ENCODE peak calls at places on chromosomes 7 and 10, in six cellular contexts. One of them, this sample, is unnamed.

GRCh38 chr10:31940839-31941653 is 12.4 kb upstream of the ARHGAP12 start:
- DNase-seq in uterus: no peak
- DNase-seq in mammary epithelial cell: peak
- DNase-seq in heart right ventricle: no peak
- DNase-seq in esophagus squamous epithelium: no peak
- DNase-seq in AG04450: peak
- DNase-seq in this sample: no peak

GRCh38 chr7:49488573-49488972 is 284.9 kb upstream of the VWC2 start:
- DNase-seq in mammary epithelial cell: no peak
- DNase-seq in AG04450: no peak
- DNase-seq in uterus: no peak
- DNase-seq in heart right ventricle: no peak
- DNase-seq in esophagus squamous epithelium: no peak
- DNase-seq in this sample: no peak

GRCh38 chr7:6269527-6269926 is 2.9 kb downstream of the CYTH3 start:
- DNase-seq in uterus: no peak
- DNase-seq in esophagus squamous epithelium: no peak
- DNase-seq in mammary epithelial cell: no peak
- DNase-seq in AG04450: no peak
- DNase-seq in heart right ventricle: no peak
- DNase-seq in this sample: no peak

GRCh38 chr7:55026867-55027490 is 8.2 kb downstream of the EGFR start:
- DNase-seq in mammary epithelial cell: peak
- DNase-seq in uterus: peak
- DNase-seq in AG04450: no peak
- DNase-seq in heart right ventricle: no peak
- DNase-seq in esophagus squamous epithelium: no peak
- DNase-seq in this sample: no peak

GRCh38 chr7:1809070-1809469 is 139.0 kb downstream of the ELFN1 start:
- DNase-seq in uterus: no peak
- DNase-seq in AG04450: no peak
- DNase-seq in heart right ventricle: no peak
- DNase-seq in mammary epithelial cell: no peak
- DNase-seq in esophagus squamous epithelium: no peak
- DNase-seq in this sample: no peak

GRCh38 chr10:33336606-33337334 is 2.3 kb upstream of the NRP1 start:
- DNase-seq in mammary epithelial cell: peak
- DNase-seq in esophagus squamous epithelium: no peak
- DNase-seq in heart right ventricle: peak
- DNase-seq in uterus: peak
- DNase-seq in AG04450: no peak
- DNase-seq in this sample: peak

GRCh38 chr10:66535418-66535817 is 390.4 kb upstream of the LRRTM3 start:
- DNase-seq in AG04450: no peak
- DNase-seq in uterus: no peak
- DNase-seq in heart right ventricle: no peak
- DNase-seq in esophagus squamous epithelium: no peak
- DNase-seq in mammary epithelial cell: no peak
- DNase-seq in this sample: no peak

GRCh38 chr10:87635498-87636312 is 24.0 kb upstream of the PAPSS2 start:
- DNase-seq in uterus: no peak
- DNase-seq in heart right ventricle: no peak
- DNase-seq in mammary epithelial cell: peak
- DNase-seq in esophagus squamous epithelium: no peak
- DNase-seq in AG04450: peak
- DNase-seq in this sample: no peak

GRCh38 chr10:73866621-73867020 is 7.7 kb downstream of the CAMK2G start:
- DNase-seq in uterus: no peak
- DNase-seq in mammary epithelial cell: no peak
- DNase-seq in AG04450: no peak
- DNase-seq in esophagus squamous epithelium: no peak
- DNase-seq in heart right ventricle: no peak
- DNase-seq in this sample: no peak

GRCh38 chr7:89623018-89623672 is 531.1 kb upstream of the STEAP1 start:
- DNase-seq in esophagus squamous epithelium: no peak
- DNase-seq in heart right ventricle: no peak
- DNase-seq in AG04450: no peak
- DNase-seq in mammary epithelial cell: peak
- DNase-seq in uterus: no peak
- DNase-seq in this sample: no peak

GRCh38 chr10:60954045-60954444 is 10.1 kb upstream of the RHOBTB1 start:
- DNase-seq in esophagus squamous epithelium: no peak
- DNase-seq in uterus: no peak
- DNase-seq in AG04450: no peak
- DNase-seq in mammary epithelial cell: no peak
- DNase-seq in heart right ventricle: no peak
- DNase-seq in this sample: no peak

GRCh38 chr10:29028486-29028885 is 260.4 kb upstream of the LYZL1 start:
- DNase-seq in AG04450: no peak
- DNase-seq in uterus: no peak
- DNase-seq in heart right ventricle: no peak
- DNase-seq in esophagus squamous epithelium: no peak
- DNase-seq in mammary epithelial cell: no peak
- DNase-seq in this sample: no peak

GRCh38 chr10:32376780-32377179 is 29.8 kb upstream of the EPC1 start:
- DNase-seq in uterus: no peak
- DNase-seq in mammary epithelial cell: no peak
- DNase-seq in esophagus squamous epithelium: no peak
- DNase-seq in AG04450: no peak
- DNase-seq in heart right ventricle: no peak
- DNase-seq in this sample: no peak

GRCh38 chr7:98474558-98474957 is 73.7 kb upstream of the BAIAP2L1 start:
- DNase-seq in heart right ventricle: no peak
- DNase-seq in esophagus squamous epithelium: no peak
- DNase-seq in uterus: no peak
- DNase-seq in AG04450: no peak
- DNase-seq in mammary epithelial cell: peak
- DNase-seq in this sample: no peak

GRCh38 chr10:128103229-128103714 is 23.0 kb downstream of the MKI67 start:
- DNase-seq in mammary epithelial cell: no peak
- DNase-seq in esophagus squamous epithelium: no peak
- DNase-seq in heart right ventricle: no peak
- DNase-seq in AG04450: no peak
- DNase-seq in uterus: no peak
- DNase-seq in this sample: no peak

GRCh38 chr10:94358480-94358879 is 4.3 kb downstream of the NOC3L start:
- DNase-seq in uterus: no peak
- DNase-seq in esophagus squamous epithelium: no peak
- DNase-seq in heart right ventricle: no peak
- DNase-seq in mammary epithelial cell: peak
- DNase-seq in AG04450: peak
- DNase-seq in this sample: no peak

GRCh38 chr10:6379015-6379776 is 176.5 kb downstream of the PFKFB3 start:
- DNase-seq in mammary epithelial cell: peak
- DNase-seq in uterus: no peak
- DNase-seq in heart right ventricle: no peak
- DNase-seq in AG04450: no peak
- DNase-seq in esophagus squamous epithelium: no peak
- DNase-seq in this sample: no peak

GRCh38 chr7:87152897-87153641 is 816 bp downstream of the DMTF1 start:
- DNase-seq in uterus: peak
- DNase-seq in AG04450: no peak
- DNase-seq in mammary epithelial cell: peak
- DNase-seq in heart right ventricle: peak
- DNase-seq in esophagus squamous epithelium: no peak
- DNase-seq in this sample: no peak

GRCh38 chr7:151866761-151867650 is 9.9 kb downstream of the PRKAG2 start:
- DNase-seq in mammary epithelial cell: no peak
- DNase-seq in uterus: no peak
- DNase-seq in esophagus squamous epithelium: no peak
- DNase-seq in heart right ventricle: no peak
- DNase-seq in AG04450: no peak
- DNase-seq in this sample: no peak

GRCh38 chr10:88960854-88961253 is 8.3 kb upstream of the ACTA2 start:
- DNase-seq in heart right ventricle: no peak
- DNase-seq in mammary epithelial cell: peak
- DNase-seq in esophagus squamous epithelium: no peak
- DNase-seq in uterus: no peak
- DNase-seq in AG04450: no peak
- DNase-seq in this sample: no peak

DNA sequence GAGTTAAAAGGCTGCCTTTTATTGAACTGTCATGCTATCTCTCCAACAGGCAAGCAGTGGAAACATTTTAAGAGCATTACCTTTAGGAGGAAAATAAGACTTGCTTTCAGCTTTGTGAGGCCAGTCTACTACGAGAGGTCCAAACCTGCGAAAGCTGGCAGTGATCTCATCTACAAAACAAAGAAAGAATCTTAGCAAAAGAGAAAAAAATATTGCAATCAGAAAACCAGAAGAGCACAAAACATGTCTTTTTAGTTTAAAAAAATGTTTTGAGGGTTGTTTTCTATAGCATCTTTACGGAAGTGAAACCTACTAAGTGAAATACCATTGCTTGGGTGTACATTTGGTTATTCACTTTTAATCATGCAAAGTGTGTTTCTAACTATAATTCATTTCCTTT is 147.9 kb downstream of the CPEB3 start:
- DNase-seq in AG04450: no peak
- DNase-seq in uterus: no peak
- DNase-seq in esophagus squamous epithelium: no peak
- DNase-seq in mammary epithelial cell: no peak
- DNase-seq in heart right ventricle: no peak
- DNase-seq in this sample: no peak
- H3K27ac ChIP-seq in AG04450: no peak
- H3K27ac ChIP-seq in uterus: no peak
- H3K27ac ChIP-seq in esophagus squamous epithelium: no peak
- H3K27ac ChIP-seq in mammary epithelial cell: no peak
- H3K27ac ChIP-seq in heart right ventricle: peak
- H3K27ac ChIP-seq in this sample: no peak

GRCh38 chr7:135509839-135510602 is at the start of gene CNOT4:
- DNase-seq in AG04450: peak
- DNase-seq in heart right ventricle: peak
- DNase-seq in esophagus squamous epithelium: peak
- DNase-seq in mammary epithelial cell: peak
- DNase-seq in uterus: peak
- DNase-seq in this sample: peak

GRCh38 chr7:135508853-135509588 is 881 bp downstream of the CNOT4 start:
- DNase-seq in uterus: no peak
- DNase-seq in AG04450: no peak
- DNase-seq in esophagus squamous epithelium: no peak
- DNase-seq in heart right ventricle: peak
- DNase-seq in mammary epithelial cell: peak
- DNase-seq in this sample: no peak

GRCh38 chr7:135512135-135512887 is 2.4 kb upstream of the CNOT4 start:
- DNase-seq in heart right ventricle: peak
- DNase-seq in AG04450: no peak
- DNase-seq in mammary epithelial cell: peak
- DNase-seq in uterus: no peak
- DNase-seq in esophagus squamous epithelium: no peak
- DNase-seq in this sample: no peak

GRCh38 chr7:135509589-135509838 is 388 bp downstream of the CNOT4 start:
- DNase-seq in heart right ventricle: no peak
- DNase-seq in AG04450: no peak
- DNase-seq in esophagus squamous epithelium: no peak
- DNase-seq in uterus: no peak
- DNase-seq in mammary epithelial cell: no peak
- DNase-seq in this sample: no peak

GRCh38 chr7:135510603-135511183 is 791 bp upstream of the CNOT4 start:
- DNase-seq in heart right ventricle: no peak
- DNase-seq in mammary epithelial cell: no peak
- DNase-seq in esophagus squamous epithelium: no peak
- DNase-seq in uterus: no peak
- DNase-seq in AG04450: no peak
- DNase-seq in this sample: no peak
- H3K27ac ChIP-seq in heart right ventricle: peak
- H3K27ac ChIP-seq in mammary epithelial cell: peak
- H3K27ac ChIP-seq in esophagus squamous epithelium: peak
- H3K27ac ChIP-seq in uterus: peak
- H3K27ac ChIP-seq in AG04450: no peak
- H3K27ac ChIP-seq in this sample: no peak

GRCh38 chr7:28371846-28372245 is 40.5 kb upstream of the CREB5 start:
- DNase-seq in mammary epithelial cell: no peak
- DNase-seq in uterus: no peak
- DNase-seq in esophagus squamous epithelium: no peak
- DNase-seq in AG04450: no peak
- DNase-seq in heart right ventricle: no peak
- DNase-seq in this sample: no peak

GRCh38 chr7:28364082-28364481 is 48.2 kb upstream of the CREB5 start:
- DNase-seq in esophagus squamous epithelium: no peak
- DNase-seq in heart right ventricle: no peak
- DNase-seq in uterus: no peak
- DNase-seq in mammary epithelial cell: no peak
- DNase-seq in AG04450: no peak
- DNase-seq in this sample: no peak

DNA sequence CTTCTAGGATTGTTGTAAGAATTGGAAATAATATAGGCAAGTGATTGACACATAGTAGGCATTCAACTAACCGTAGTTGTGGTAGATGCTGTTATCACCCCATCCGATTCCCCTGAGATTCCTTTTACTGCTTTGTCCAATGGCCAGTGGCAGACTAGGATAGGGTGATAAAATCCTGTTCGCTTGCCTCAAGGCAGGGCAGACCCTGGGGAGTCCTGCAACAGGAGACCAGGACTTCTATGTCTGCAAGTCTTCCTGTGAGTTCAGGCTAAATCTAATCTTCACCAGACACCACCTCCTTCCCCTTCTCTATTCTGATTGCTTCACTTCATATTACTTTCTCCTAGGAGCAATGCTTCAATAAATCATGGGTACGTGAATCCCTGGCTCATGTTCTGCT is 42.8 kb upstream of the CREB5 start:
- DNase-seq in mammary epithelial cell: no peak
- DNase-seq in AG04450: no peak
- DNase-seq in heart right ventricle: no peak
- DNase-seq in esophagus squamous epithelium: no peak
- DNase-seq in uterus: no peak
- DNase-seq in this sample: no peak
- H3K27ac ChIP-seq in mammary epithelial cell: no peak
- H3K27ac ChIP-seq in AG04450: no peak
- H3K27ac ChIP-seq in heart right ventricle: no peak
- H3K27ac ChIP-seq in esophagus squamous epithelium: no peak
- H3K27ac ChIP-seq in uterus: no peak
- H3K27ac ChIP-seq in this sample: no peak

DNA sequence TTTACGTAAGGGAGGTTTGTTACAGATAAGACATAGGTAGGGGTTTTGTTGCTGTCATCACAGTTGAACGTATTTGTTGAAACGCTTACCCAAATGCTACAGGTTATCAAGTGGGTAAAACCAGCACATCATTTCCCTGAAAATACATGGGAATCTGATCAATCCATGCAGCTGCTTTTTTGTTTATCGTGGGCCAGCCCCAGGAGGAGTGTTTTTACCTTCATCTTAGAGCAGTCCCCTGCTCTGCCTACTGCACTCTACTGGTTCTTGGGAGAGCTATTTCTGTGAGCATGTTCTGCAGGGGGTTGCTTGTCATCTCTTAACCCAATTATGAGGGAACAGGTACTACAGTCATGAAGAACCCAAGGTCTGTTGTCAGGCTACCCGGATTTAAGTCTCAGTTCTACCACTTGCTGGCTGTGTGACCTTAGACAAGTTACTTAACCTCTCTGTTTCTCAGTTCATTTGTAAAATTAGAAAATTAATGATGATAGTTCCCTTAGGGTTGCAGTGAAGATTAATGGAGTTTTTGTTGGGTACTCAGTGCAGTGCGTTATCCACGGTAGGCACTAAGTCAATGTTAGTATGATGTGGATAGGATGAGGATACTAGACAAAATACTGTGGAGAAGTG is 15.0 kb downstream of the MTURN start:
- DNase-seq in uterus: no peak
- DNase-seq in heart right ventricle: no peak
- DNase-seq in AG04450: no peak
- DNase-seq in esophagus squamous epithelium: no peak
- DNase-seq in mammary epithelial cell: no peak
- DNase-seq in this sample: no peak
- H3K27ac ChIP-seq in uterus: no peak
- H3K27ac ChIP-seq in heart right ventricle: no peak
- H3K27ac ChIP-seq in AG04450: no peak
- H3K27ac ChIP-seq in esophagus squamous epithelium: peak
- H3K27ac ChIP-seq in mammary epithelial cell: no peak
- H3K27ac ChIP-seq in this sample: no peak